ENCODE peak calls at places on chromosomes 13 and 19, in ten cellular contexts. Z is A549, U is tibial nerve, X is spleen, Q is adrenal gland, M is heart left ventricle, R is breast epithelium, K is testis, D is ovary, W is esophagus squamous epithelium. E is an unnamed sample. For H3K4me1, the result is how much of the 10 kb centered on the place peaks cover.

GRCh38 chr13:106610511-106610910 is 42.6 kb upstream of the ARGLU1 start:
- DNase-seq in Z (no peak), U (no peak), X (no peak), Q (no peak), M (no peak), R (no peak), K (no peak), D (no peak), W (no peak), E (no peak)

GRCh38 chr19:41795031-41795461 is 1.3 kb upstream of the CEACAM3 start:
- DNase-seq in Z (peak), U (no peak), X (no peak), Q (peak), M (no peak), R (no peak), K (peak), D (no peak), W (no peak), E (peak)

GRCh38 chr13:23637813-23638212 is 67.6 kb downstream of the TNFRSF19 start:
- DNase-seq in Z (no peak), U (peak), X (no peak), Q (no peak), M (peak), R (no peak), K (no peak), D (no peak), W (no peak), E (no peak)

GRCh38 chr19:49906879-49907564 is 10.3 kb upstream of the IL4I1 start:
- DNase-seq in Z (no peak), U (no peak), X (no peak), Q (no peak), M (no peak), R (no peak), K (no peak), D (no peak), W (no peak), E (no peak)

GRCh38 chr13:78736142-78736541 is 77.2 kb upstream of the OBI1 start:
- DNase-seq in Z (no peak), U (no peak), X (no peak), Q (no peak), M (no peak), R (no peak), K (no peak), D (no peak), W (no peak), E (no peak)

GRCh38 chr13:107305178-107305577 is 737.2 kb upstream of the ARGLU1 start:
- DNase-seq in Z (no peak), U (no peak), X (no peak), Q (no peak), M (no peak), R (no peak), K (no peak), D (no peak), W (no peak), E (no peak)

GRCh38 chr19:1901940-1902404 is 3.2 kb upstream of the ADAT3 start:
- DNase-seq in Z (no peak), U (peak), X (no peak), Q (no peak), M (peak), R (no peak), K (no peak), D (no peak), W (no peak), E (no peak)

GRCh38 chr19:9075064-9075964 is 11.5 kb upstream of the OR1M1 start:
- DNase-seq in Z (peak), U (peak), X (no peak), Q (peak), M (peak), R (peak), K (peak), D (peak), W (peak), E (peak)

GRCh38 chr19:28633223-28634030 is 579.5 kb downstream of the UQCRFS1 start:
- DNase-seq in Z (no peak), U (no peak), X (no peak), Q (peak), M (no peak), R (no peak), K (peak), D (no peak), W (no peak), E (peak)

GRCh38 chr13:110913911-110914292 is 967 bp downstream of the ANKRD10 start:
- DNase-seq in Z (peak), U (no peak), X (no peak), Q (no peak), M (no peak), R (peak), K (no peak), D (no peak), W (no peak), E (no peak)

GRCh38 chr13:45851171-45851889 is at the start of gene SIAH3:
- DNase-seq in Z (no peak), U (no peak), X (no peak), Q (no peak), M (no peak), R (no peak), K (peak), D (no peak), W (no peak), E (no peak)

GRCh38 chr13:37058801-37059135 is 720 bp downstream of the SUPT20H start:
- DNase-seq in Z (peak), U (no peak), X (no peak), Q (no peak), M (no peak), R (no peak), K (peak), D (no peak), W (no peak), E (no peak)

GRCh38 chr13:112447761-112448603 is 71.8 kb downstream of the SPACA7 start:
- DNase-seq in Z (no peak), U (no peak), X (peak), Q (no peak), M (no peak), R (no peak), K (no peak), D (no peak), W (no peak), E (no peak)

GRCh38 chr19:6712692-6713670 is 7.5 kb downstream of the C3 start:
- DNase-seq in Z (no peak), U (no peak), X (peak), Q (no peak), M (no peak), R (no peak), K (no peak), D (no peak), W (no peak), E (no peak)
- TF ChIP-seq POLR2A in Z (no peak), U (no peak), X (no peak), Q (no peak), M (no peak), R (no peak), K (no peak), D (no peak), W (no peak), E (no peak)

GRCh38 chr19:44590245-44591059 is 22.9 kb upstream of the IGSF23 start:
- DNase-seq in Z (no peak), U (no peak), X (no peak), Q (no peak), M (no peak), R (no peak), K (no peak), D (no peak), W (no peak), E (no peak)
- H3K4me3 ChIP-seq in Z (no peak), U (no peak), X (no peak), Q (no peak), M (no peak), R (no peak), K (no peak), D (no peak), W (no peak), E (no peak)

DNA sequence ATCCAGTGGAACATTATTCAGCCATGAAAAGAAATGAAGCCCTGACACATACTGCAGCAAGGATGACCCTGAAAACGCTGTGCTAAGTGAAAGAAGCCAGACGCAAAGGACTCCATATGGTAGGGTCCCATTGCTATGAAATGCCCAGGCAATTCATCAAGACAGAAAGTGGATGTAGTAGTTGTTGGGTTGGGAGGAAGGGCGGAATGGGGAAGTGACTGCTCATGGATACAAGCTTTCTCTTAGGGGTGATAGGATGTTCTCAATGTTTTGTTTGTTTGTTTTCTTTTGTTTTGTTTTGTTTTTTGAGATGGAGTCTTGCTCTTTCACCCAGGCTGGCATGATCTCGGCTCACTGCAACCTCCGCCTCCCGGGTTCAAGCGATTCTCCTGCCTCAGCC is 11.1 kb upstream of the CEACAM16 start:
- DNase-seq in Z (no peak), U (no peak), X (no peak), Q (no peak), M (no peak), R (no peak), K (no peak), D (no peak), W (no peak), E (no peak)
- H3K4me1 ChIP-seq in Z (half or more), U (under half), X (half or more), Q (under half), M (under half), R (under half), K (under half), D (under half), W (under half), E (half or more)

DNA sequence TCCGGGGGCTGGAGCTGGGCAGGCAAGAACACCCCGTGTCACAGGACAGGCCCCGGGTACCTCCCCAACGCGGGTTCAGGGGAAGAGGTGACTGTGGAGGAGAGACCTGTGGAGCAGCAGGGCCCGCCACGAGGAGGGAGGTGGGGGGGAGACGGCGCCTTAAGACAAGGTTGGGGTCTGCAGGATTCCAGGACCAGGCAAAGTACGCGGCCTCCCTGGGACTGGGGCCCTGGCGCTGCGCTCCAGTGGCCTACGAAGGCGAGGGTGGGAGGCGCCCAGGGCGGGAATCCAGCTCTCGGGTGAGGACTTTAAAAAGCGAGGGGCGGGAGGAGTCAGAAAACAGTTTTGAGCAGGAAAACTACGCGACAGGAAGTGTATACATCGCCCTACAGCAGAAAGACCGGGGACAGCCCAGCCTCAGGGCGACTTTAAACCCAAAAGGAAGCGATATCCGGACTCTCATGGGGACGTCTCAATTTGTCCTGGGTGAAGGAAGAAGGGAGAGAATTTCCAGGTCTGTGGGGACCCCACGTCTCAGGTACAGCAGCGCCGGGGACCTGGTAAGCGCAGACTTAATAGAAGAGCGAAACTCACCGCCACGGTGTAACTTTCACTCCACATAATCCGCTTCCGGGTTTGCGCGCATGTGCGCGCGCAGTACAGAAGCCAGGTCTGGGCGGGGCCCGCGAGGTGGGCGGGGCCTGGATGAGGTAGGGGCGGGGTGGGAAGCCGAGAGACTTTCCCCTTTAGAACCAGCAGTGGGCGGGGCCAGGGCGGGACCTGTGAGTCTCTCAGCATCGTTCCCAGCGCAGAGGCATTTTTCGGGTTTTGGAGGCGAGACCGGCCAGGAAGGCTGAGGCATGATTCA is at the start of gene ZNF83:
- DNase-seq in Z (no peak), U (peak), X (peak), Q (peak), M (peak), R (peak), K (peak), D (peak), W (peak), E (peak)
- TF ChIP-seq POLR2A in Z (no peak), U (peak), X (peak), Q (peak), M (peak), R (no peak), K (no peak), D (peak), W (no peak), E (no peak)